ENCODE peak calls at places on chromosomes 7 and 10, in eight cellular contexts. Y is BJ, T is cardiac fibroblast, G is ovary, W is fibroblast of the aortic adventitia, L is brain microvascular endothelial cell, Q is left ventricle myocardium inferior, K is thyroid gland. O is an unnamed sample.

GRCh38 chr10:4733150-4733842 is 92.7 kb upstream of the AKR1E2 start:
- DNase-seq in Y (no peak), T (no peak), G (no peak), W (no peak), L (no peak), Q (no peak), K (no peak), O (no peak)

GRCh38 chr10:131207584-131208532 is 103.7 kb downstream of the TCERG1L start:
- DNase-seq in Y (no peak), T (no peak), G (peak), W (no peak), L (no peak), Q (no peak), K (no peak), O (no peak)

GRCh38 chr7:155948845-155949244 is 136.6 kb upstream of the SHH start:
- DNase-seq in Y (no peak), T (no peak), G (no peak), W (no peak), L (no peak), Q (no peak), K (no peak), O (no peak)

GRCh38 chr7:139618482-139619366 is 95.2 kb downstream of the CLEC2L start:
- DNase-seq in Y (no peak), T (peak), G (peak), W (peak), L (peak), Q (no peak), K (peak), O (peak)

GRCh38 chr7:107045980-107046379 is 1.5 kb downstream of the PRKAR2B start:
- DNase-seq in Y (peak), T (peak), G (no peak), W (peak), L (no peak), Q (no peak), K (no peak), O (no peak)

GRCh38 chr7:66867198-66867790 is 53.7 kb upstream of the TMEM248 start:
- DNase-seq in Y (no peak), T (no peak), G (no peak), W (no peak), L (no peak), Q (no peak), K (no peak), O (no peak)

GRCh38 chr10:6296456-6297214 is 93.9 kb downstream of the PFKFB3 start:
- DNase-seq in Y (no peak), T (no peak), G (no peak), W (no peak), L (no peak), Q (no peak), K (no peak), O (no peak)

GRCh38 chr7:83691095-83691494 is 42.2 kb upstream of the SEMA3E start:
- DNase-seq in Y (no peak), T (no peak), G (no peak), W (no peak), L (no peak), Q (no peak), K (no peak), O (no peak)

GRCh38 chr7:138948403-138948802 is 32.8 kb downstream of the KIAA1549 start:
- DNase-seq in Y (no peak), T (no peak), G (no peak), W (no peak), L (no peak), Q (no peak), K (no peak), O (no peak)

GRCh38 chr10:6108631-6109443 is 20.0 kb downstream of the RBM17 start:
- DNase-seq in Y (no peak), T (peak), G (no peak), W (peak), L (no peak), Q (no peak), K (no peak), O (peak)

GRCh38 chr7:5435291-5436002 is 11.8 kb upstream of the TNRC18 start:
- DNase-seq in Y (no peak), T (no peak), G (no peak), W (no peak), L (no peak), Q (no peak), K (no peak), O (peak)

GRCh38 chr10:133455611-133456031 is 1.9 kb downstream of the SCART1 start:
- DNase-seq in Y (no peak), T (no peak), G (no peak), W (no peak), L (no peak), Q (peak), K (no peak), O (no peak)

GRCh38 chr7:51069411-51070083 is 247.1 kb downstream of the COBL start:
- DNase-seq in Y (no peak), T (no peak), G (no peak), W (peak), L (no peak), Q (no peak), K (peak), O (no peak)

GRCh38 chr7:151116603-151117002 is 30.3 kb downstream of the AGAP3 start:
- DNase-seq in Y (no peak), T (no peak), G (no peak), W (no peak), L (no peak), Q (no peak), K (peak), O (no peak)

GRCh38 chr10:6164271-6165095 is 38.2 kb upstream of the PFKFB3 start:
- DNase-seq in Y (no peak), T (peak), G (no peak), W (no peak), L (peak), Q (no peak), K (no peak), O (no peak)

GRCh38 chr7:83976302-83976701 is 218.3 kb downstream of the SEMA3A start:
- DNase-seq in Y (no peak), T (peak), G (no peak), W (peak), L (no peak), Q (no peak), K (no peak), O (peak)

GRCh38 chr7:128322040-128322643 is 21.6 kb downstream of the RBM28 start:
- DNase-seq in Y (no peak), T (peak), G (no peak), W (peak), L (peak), Q (no peak), K (no peak), O (no peak)

GRCh38 chr10:125611756-125612155 is 71.2 kb downstream of the TEX36 start:
- DNase-seq in Y (no peak), T (no peak), G (no peak), W (no peak), L (no peak), Q (no peak), K (no peak), O (no peak)

GRCh38 chr10:79446451-79447020 is 1.1 kb upstream of the ZCCHC24 start:
- DNase-seq in Y (no peak), T (no peak), G (peak), W (no peak), L (no peak), Q (peak), K (peak), O (no peak)

GRCh38 chr7:94252971-94253370 is 141.7 kb upstream of the COL1A2 start:
- DNase-seq in Y (no peak), T (no peak), G (no peak), W (no peak), L (no peak), Q (no peak), K (no peak), O (no peak)

GRCh38 chr7:52956379-52956915 is 79.0 kb upstream of the POM121L12 start:
- DNase-seq in Y (peak), T (no peak), G (no peak), W (no peak), L (no peak), Q (no peak), K (no peak), O (no peak)

GRCh38 chr7:11366118-11366517 is 392.4 kb downstream of the PHF14 start:
- DNase-seq in Y (no peak), T (no peak), G (no peak), W (no peak), L (no peak), Q (no peak), K (no peak), O (no peak)

GRCh38 chr7:49327155-49327554 is 402.8 kb downstream of the CDC14C start:
- DNase-seq in Y (no peak), T (no peak), G (no peak), W (no peak), L (no peak), Q (no peak), K (no peak), O (no peak)

GRCh38 chr10:119541046-119541445 is 1.5 kb downstream of the RGS10 start:
- DNase-seq in Y (no peak), T (peak), G (no peak), W (peak), L (no peak), Q (no peak), K (no peak), O (no peak)

GRCh38 chr10:131568866-131569265 is 257.3 kb upstream of the TCERG1L start:
- DNase-seq in Y (no peak), T (no peak), G (no peak), W (no peak), L (no peak), Q (no peak), K (no peak), O (no peak)

GRCh38 chr7:149670288-149670687 is 103.1 kb downstream of the ZNF467 start:
- DNase-seq in Y (no peak), T (peak), G (no peak), W (peak), L (no peak), Q (peak), K (peak), O (no peak)

GRCh38 chr10:34666008-34666700 is 148.9 kb downstream of the PARD3 start:
- DNase-seq in Y (peak), T (peak), G (no peak), W (peak), L (peak), Q (no peak), K (peak), O (peak)

GRCh38 chr10:126849646-126850045 is 55.6 kb upstream of the DOCK1 start:
- DNase-seq in Y (no peak), T (no peak), G (no peak), W (no peak), L (no peak), Q (no peak), K (no peak), O (no peak)

GRCh38 chr10:126846469-126846868 is 58.8 kb upstream of the DOCK1 start:
- DNase-seq in Y (no peak), T (no peak), G (no peak), W (no peak), L (no peak), Q (no peak), K (no peak), O (no peak)

GRCh38 chr10:126847666-126848065 is 57.6 kb upstream of the DOCK1 start:
- DNase-seq in Y (no peak), T (no peak), G (no peak), W (no peak), L (no peak), Q (no peak), K (no peak), O (no peak)

GRCh38 chr10:126844406-126844805 is 60.8 kb upstream of the DOCK1 start:
- DNase-seq in Y (no peak), T (peak), G (no peak), W (no peak), L (peak), Q (no peak), K (no peak), O (no peak)

GRCh38 chr10:126846959-126847358 is 58.3 kb upstream of the DOCK1 start:
- DNase-seq in Y (no peak), T (no peak), G (no peak), W (no peak), L (no peak), Q (no peak), K (no peak), O (no peak)
- TF ChIP-seq CTCF in Y (no peak), T (peak), G (no peak), W (no peak), L (peak), Q (no peak), K (no peak), O (no peak)

DNA sequence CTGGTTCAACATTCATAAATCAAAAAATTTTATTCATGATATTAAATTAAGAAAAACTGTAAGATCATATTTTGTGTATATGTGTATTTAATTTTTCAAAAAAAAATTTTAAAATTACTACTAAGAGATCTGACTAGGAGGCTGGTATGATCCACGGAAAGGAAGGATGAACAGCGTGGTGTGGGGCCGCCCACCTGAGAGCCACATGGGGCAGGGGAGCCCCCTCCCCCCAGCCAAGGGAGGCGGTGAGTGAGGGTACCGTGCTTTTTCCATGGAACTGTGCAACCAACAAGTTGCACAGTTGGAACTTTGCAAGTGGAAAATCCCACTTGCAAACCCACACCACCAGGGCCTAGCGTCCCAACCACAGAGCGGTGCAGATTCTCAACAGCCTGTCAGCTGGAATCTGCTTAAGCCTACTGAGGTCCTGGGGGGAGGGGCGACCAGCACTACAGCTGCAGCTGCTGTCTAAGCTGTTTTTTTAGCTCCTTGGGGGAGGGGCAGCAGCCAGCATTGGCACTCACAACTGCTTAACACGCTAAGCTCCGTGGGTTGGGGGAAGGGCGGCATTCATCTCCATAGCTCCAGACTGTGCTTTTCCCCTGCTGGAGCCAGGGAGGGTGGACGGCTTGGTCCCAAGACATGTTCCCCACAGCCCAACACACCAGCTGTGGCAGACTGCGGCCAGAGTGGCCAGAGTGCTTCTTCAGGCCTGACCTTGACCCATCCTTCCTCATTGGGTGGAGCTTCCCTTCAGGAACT is 94.2 kb upstream of the IGFBP3 start:
- DNase-seq in Y (no peak), T (no peak), G (peak), W (no peak), L (peak), Q (peak), K (peak), O (no peak)
- TF ChIP-seq CTCF in Y (no peak), T (no peak), G (no peak), W (no peak), L (peak), Q (peak), K (no peak), O (no peak)

GRCh38 chr7:112459645-112460044 is 9.4 kb downstream of the IFRD1 start:
- DNase-seq in Y (no peak), T (no peak), G (no peak), W (no peak), L (no peak), Q (no peak), K (no peak), O (no peak)

GRCh38 chr7:112467867-112468266 is 12.9 kb upstream of the LSMEM1 start:
- DNase-seq in Y (no peak), T (no peak), G (no peak), W (no peak), L (no peak), Q (no peak), K (no peak), O (no peak)

DNA sequence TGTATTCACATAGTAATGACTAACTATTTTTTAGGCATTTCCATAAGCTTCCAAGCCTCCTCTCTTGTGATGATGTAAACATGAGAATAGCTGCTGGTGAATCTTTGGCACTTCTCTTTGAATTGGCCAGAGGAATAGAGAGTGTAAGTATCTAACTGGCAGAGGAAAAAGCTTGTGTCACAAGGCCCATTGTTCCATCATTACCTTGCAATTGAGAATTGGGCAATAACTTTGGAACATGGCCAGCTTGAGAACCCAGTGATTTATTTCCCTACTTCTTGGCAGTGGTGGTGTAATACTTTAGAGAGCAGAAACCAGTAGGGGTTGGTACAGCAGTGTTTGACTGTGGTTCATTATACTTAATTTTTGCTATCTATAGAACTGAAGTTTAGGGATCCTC is 12.0 kb downstream of the IFRD1 start:
- DNase-seq in Y (no peak), T (peak), G (no peak), W (peak), L (peak), Q (no peak), K (peak), O (no peak)
- TF ChIP-seq CTCF in Y (no peak), T (no peak), G (no peak), W (peak), L (no peak), Q (no peak), K (no peak), O (no peak)

GRCh38 chr10:128469515-128469914 is 343.3 kb upstream of the MKI67 start:
- DNase-seq in Y (no peak), T (no peak), G (no peak), W (no peak), L (no peak), Q (no peak), K (no peak), O (no peak)
- TF ChIP-seq CTCF in Y (no peak), T (no peak), G (no peak), W (no peak), L (no peak), Q (no peak), K (no peak), O (no peak)

GRCh38 chr7:158695726-158696452 is 8.7 kb downstream of the NCAPG2 start:
- DNase-seq in Y (no peak), T (peak), G (peak), W (peak), L (peak), Q (peak), K (peak), O (peak)
- TF ChIP-seq CTCF in Y (peak), T (peak), G (no peak), W (peak), L (peak), Q (peak), K (peak), O (no peak)

DNA sequence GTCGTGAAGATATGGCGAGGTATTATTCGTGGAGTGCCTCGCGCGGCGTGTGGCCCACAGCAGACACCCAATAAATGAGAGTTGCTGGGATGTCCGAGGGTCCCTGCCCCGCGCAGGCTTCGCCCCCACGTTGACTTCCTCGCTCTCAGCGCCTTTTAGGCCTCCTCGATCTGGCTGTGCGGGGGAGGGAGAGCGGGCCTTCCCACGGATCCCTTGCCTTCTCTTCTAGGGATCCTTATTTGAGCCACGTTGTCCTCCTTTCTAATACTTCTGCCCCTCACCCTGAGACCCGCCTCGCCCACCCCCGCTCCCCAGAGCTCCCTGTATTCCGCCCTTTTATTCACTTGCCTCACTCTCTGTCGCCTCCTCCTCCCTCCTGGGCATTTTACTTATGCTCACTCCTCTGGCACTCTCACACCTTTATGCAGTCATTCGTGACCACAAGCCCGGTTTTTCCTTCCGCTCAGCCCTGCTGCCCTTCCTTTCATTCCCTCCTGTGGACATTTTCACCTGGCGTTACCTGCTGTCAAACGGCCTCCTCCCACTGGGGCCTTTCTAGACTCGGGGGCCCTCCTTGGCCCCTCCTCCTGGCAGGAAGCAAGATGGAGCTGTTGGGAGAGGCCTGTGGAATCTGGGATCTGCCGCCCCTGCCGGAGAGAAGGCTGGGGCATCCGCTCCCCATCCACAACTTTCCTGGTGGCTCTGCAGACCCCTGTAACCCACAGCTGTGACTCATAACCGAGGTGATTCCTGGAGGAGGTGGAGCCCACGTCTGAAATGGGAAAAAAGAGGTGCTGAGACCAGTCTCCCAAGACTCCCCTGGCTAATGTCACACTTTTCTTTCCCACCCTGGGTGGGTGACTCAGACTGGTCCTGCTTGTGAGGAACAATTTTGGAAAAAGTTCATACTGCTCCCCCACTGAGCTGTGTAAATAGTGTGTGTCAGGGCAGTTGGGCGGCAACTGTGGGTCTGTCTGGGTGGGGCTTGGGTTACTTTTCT is 1.0 kb downstream of the VCL start:
- DNase-seq in Y (peak), T (peak), G (peak), W (peak), L (peak), Q (peak), K (peak), O (peak)
- TF ChIP-seq CTCF in Y (peak), T (peak), G (peak), W (peak), L (peak), Q (peak), K (peak), O (no peak)